ENCODE peak calls at places on chromosome 10, in four cellular contexts. I is DND-41, Q is IMR-90, R is SK-N-SH. P is an unnamed sample. For H3K4me1, the result is how much of the 10 kb centered on the place peaks cover.

GRCh38 chr10:21174670-21175495 is 277.8 kb upstream of the NEBL start:
- DNase-seq in Q (no peak), I (no peak), R (no peak), P (no peak)

GRCh38 chr10:96334888-96335526 is 23.8 kb downstream of the OPALIN start:
- DNase-seq in Q (peak), I (no peak), R (peak), P (peak)

GRCh38 chr10:70233939-70234300 is 691 bp upstream of the PPA1 start:
- DNase-seq in I (no peak), R (peak), Q (no peak), P (peak)

GRCh38 chr10:90319188-90319914 is 538.5 kb downstream of the HTR7 start:
- DNase-seq in Q (peak), I (no peak), R (no peak), P (no peak)

GRCh38 chr10:5654218-5654755 is 12.1 kb downstream of the ASB13 start:
- DNase-seq in Q (no peak), I (no peak), R (no peak), P (peak)

GRCh38 chr10:132096223-132096622 is 30.5 kb downstream of the JAKMIP3 start:
- DNase-seq in Q (peak), R (no peak), I (no peak), P (no peak)

GRCh38 chr10:34091796-34092195 is 723.3 kb downstream of the PARD3 start:
- DNase-seq in Q (no peak), R (no peak), I (no peak), P (no peak)

GRCh38 chr10:30491204-30491603 is 57.2 kb downstream of the MAP3K8 start:
- DNase-seq in R (no peak), I (no peak), Q (peak), P (no peak)

GRCh38 chr10:1047937-1048336 is 982 bp downstream of the IDI1 start:
- DNase-seq in I (peak), Q (no peak), R (no peak), P (peak)

GRCh38 chr10:52597189-52597863 is 175.3 kb downstream of the MBL2 start:
- DNase-seq in I (no peak), Q (no peak), R (no peak), P (no peak)

GRCh38 chr10:63462442-63462841 is 3.3 kb downstream of the JMJD1C start:
- DNase-seq in Q (no peak), I (no peak), R (no peak), P (no peak)

GRCh38 chr10:86091216-86091615 is 275.4 kb downstream of the GRID1 start:
- DNase-seq in R (no peak), Q (no peak), I (no peak), P (no peak)

GRCh38 chr10:84493951-84494848 is 165.8 kb downstream of the CCSER2 start:
- DNase-seq in I (no peak), R (no peak), Q (peak), P (no peak)

GRCh38 chr10:75407716-75408511 is 6.3 kb upstream of the ZNF503 start:
- DNase-seq in I (no peak), Q (no peak), R (no peak), P (no peak)
- TF ChIP-seq CTCF in I (no peak), Q (peak), R (no peak), P (no peak)

DNA sequence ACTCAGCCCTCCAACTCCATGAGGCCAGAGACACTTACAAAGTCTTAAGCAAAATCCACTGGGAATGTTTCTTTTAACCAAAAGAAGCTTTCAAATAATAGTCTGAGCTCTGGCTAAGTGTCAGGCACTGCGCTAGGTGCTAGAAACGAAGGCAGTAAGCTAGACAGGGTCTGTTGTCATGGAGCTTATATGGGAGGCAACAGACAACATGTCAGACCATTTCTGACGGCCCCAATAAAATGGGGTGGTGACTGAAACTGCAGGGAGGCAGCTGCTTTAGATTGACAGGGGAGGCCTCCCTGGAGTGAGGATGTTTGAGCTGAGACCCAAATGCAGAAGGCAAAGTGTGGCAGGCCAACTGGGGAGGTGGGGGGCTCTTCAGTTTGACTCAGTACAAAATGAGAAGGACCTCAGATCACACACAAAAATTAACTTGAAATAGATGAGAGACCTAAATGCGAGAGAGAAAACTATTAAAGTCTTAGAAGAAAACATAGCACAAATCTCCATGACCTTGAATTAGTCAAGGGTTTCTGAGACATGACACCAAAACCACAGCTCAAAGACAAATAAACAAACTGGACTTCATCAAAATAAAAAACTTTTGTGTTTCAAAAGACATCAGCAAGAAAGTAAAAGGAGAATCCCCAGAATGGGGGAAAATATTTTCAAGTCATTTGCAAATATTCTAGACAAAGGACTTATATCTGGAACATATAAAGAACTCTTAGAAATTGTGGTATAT is 40.6 kb downstream of the SH3PXD2A start:
- DNase-seq in I (no peak), R (no peak), Q (peak), P (no peak)
- H3K4me2 ChIP-seq in I (no peak), R (no peak), Q (no peak), P (no peak)

GRCh38 chr10:79438021-79438698 is 7.3 kb downstream of the ZCCHC24 start:
- DNase-seq in I (no peak), R (no peak), Q (no peak), P (no peak)

GRCh38 chr10:79435271-79436065 is 10.0 kb downstream of the ZCCHC24 start:
- DNase-seq in R (no peak), I (no peak), Q (peak), P (no peak)

GRCh38 chr10:79437111-79437814 is 8.2 kb downstream of the ZCCHC24 start:
- DNase-seq in I (no peak), Q (peak), R (no peak), P (no peak)

GRCh38 chr10:79436066-79436849 is 9.2 kb downstream of the ZCCHC24 start:
- DNase-seq in R (no peak), I (no peak), Q (no peak), P (no peak)

DNA sequence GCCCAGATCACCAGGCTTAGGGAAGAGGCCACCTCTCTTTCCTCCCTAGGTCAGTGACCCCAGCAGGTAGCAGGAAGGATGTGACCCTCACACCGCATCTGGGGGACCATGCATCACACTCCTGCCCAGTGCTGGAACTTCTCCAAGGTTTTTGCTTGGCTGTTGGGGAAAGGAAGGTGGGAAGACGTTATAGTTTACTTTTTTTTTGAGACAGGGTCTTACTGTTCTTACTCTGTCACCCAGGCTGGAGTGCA is 8.6 kb downstream of the ZCCHC24 start:
- DNase-seq in R (no peak), Q (no peak), I (no peak), P (no peak)
- H3K4me1 ChIP-seq in R (half or more), Q (half or more), I (under half), P (under half)

GRCh38 chr10:17115683-17116082 is 13.9 kb downstream of the CUBN start:
- DNase-seq in R (no peak), I (no peak), Q (peak), P (no peak)
- TF ChIP-seq CTCF in R (peak), I (no peak), Q (peak), P (no peak)

GRCh38 chr10:126702181-126702580 is 31.7 kb upstream of the C10orf90 start:
- DNase-seq in Q (peak), I (no peak), R (no peak), P (no peak)
- H3K4me2 ChIP-seq in Q (no peak), I (no peak), R (no peak), P (no peak)

GRCh38 chr10:133259603-133259992 is 17.1 kb downstream of the ADAM8 start:
- DNase-seq in I (no peak), R (no peak), Q (no peak), P (no peak)

GRCh38 chr10:133255323-133255722 is 17.7 kb downstream of the VENTX start:
- DNase-seq in R (no peak), I (no peak), Q (no peak), P (no peak)

GRCh38 chr10:133258818-133259602 is 17.7 kb downstream of the ADAM8 start:
- DNase-seq in Q (peak), I (peak), R (no peak), P (no peak)

GRCh38 chr10:133258066-133258817 is 18.4 kb downstream of the ADAM8 start:
- DNase-seq in R (no peak), Q (no peak), I (peak), P (peak)

GRCh38 chr10:133257489-133258065 is 19.1 kb downstream of the ADAM8 start:
- DNase-seq in R (peak), I (no peak), Q (no peak), P (no peak)
- H3K4me1 ChIP-seq in R (under half), I (under half), Q (under half), P (under half)

DNA sequence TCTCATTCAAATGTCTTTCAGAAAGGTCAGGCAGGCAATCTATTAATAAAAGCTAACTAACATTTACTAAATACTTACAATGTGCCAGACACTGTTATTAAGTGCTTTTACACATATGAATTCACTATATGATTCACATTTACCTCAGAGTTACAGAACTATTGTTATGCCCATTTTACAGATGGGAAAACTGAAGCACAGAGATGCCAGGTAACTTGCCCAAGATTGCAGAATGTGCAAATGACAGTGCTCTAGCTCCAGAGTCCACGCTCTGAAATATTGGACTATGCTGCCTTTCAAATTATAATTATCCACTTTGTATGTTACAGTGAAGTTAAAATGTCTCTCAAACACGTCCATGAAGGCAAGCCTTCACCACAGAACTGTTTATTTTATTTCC is 22.0 kb downstream of the UPF2 start:
- DNase-seq in R (no peak), Q (no peak), I (no peak), P (no peak)
- TF ChIP-seq CTCF in R (no peak), Q (no peak), I (no peak), P (no peak)

GRCh38 chr10:43082756-43083155 is 5.9 kb downstream of the RET start:
- DNase-seq in I (no peak), Q (no peak), R (no peak), P (no peak)
- H3K4me2 ChIP-seq in I (no peak), Q (no peak), R (no peak), P (no peak)

P was measured in OCI-LY7.